ENCODE peak calls at places on chromosomes 7 and 10, in four cellular contexts. P, V, W and R are unnamed samples.

GRCh38 chr10:125294109-125294508 is 133.7 kb upstream of the CTBP2 start:
- DNase-seq in P (no peak), W (no peak), V (no peak), R (no peak)

GRCh38 chr10:77680811-77681210 is 43.2 kb upstream of the KCNMA1 start:
- DNase-seq in V (no peak), P (no peak), W (no peak), R (no peak)

GRCh38 chr7:130358471-130358870 is 13.9 kb downstream of the CPA5 start:
- DNase-seq in V (no peak), P (no peak), W (no peak), R (no peak)

GRCh38 chr7:41916450-41916927 is 213.6 kb upstream of the INHBA start:
- DNase-seq in P (no peak), V (no peak), W (no peak), R (no peak)

GRCh38 chr7:149285581-149285975 is 23.6 kb downstream of the ZNF783 start:
- DNase-seq in P (no peak), V (no peak), W (peak), R (no peak)

GRCh38 chr7:47322731-47323130 is 259.2 kb downstream of the TNS3 start:
- DNase-seq in W (no peak), V (no peak), P (no peak), R (no peak)

GRCh38 chr7:101702362-101702850 is 73.3 kb upstream of the MYL10 start:
- DNase-seq in W (peak), V (no peak), P (peak), R (no peak)

GRCh38 chr7:105690286-105690915 is 109.1 kb upstream of the EFCAB10 start:
- DNase-seq in V (no peak), P (peak), W (peak), R (no peak)

GRCh38 chr7:111098926-111099250 is 8.0 kb downstream of the LRRN3 start:
- DNase-seq in V (no peak), P (no peak), W (no peak), R (no peak)

GRCh38 chr7:157874870-157875229 is 538.0 kb downstream of the DNAJB6 start:
- DNase-seq in W (no peak), P (no peak), V (no peak), R (no peak)

GRCh38 chr10:683448-684071 is 5.9 kb downstream of the DIP2C start:
- DNase-seq in V (no peak), P (no peak), W (no peak), R (no peak)

GRCh38 chr7:101205901-101206664 is 5.2 kb upstream of the MOGAT3 start:
- DNase-seq in W (no peak), V (no peak), P (no peak), R (no peak)

GRCh38 chr10:3018247-3018646 is 49.1 kb upstream of the PFKP start:
- DNase-seq in W (no peak), P (no peak), V (no peak), R (no peak)

GRCh38 chr10:122515588-122516231 is 44.8 kb upstream of the DMBT1 start:
- DNase-seq in V (no peak), W (no peak), P (no peak), R (no peak)

DNA sequence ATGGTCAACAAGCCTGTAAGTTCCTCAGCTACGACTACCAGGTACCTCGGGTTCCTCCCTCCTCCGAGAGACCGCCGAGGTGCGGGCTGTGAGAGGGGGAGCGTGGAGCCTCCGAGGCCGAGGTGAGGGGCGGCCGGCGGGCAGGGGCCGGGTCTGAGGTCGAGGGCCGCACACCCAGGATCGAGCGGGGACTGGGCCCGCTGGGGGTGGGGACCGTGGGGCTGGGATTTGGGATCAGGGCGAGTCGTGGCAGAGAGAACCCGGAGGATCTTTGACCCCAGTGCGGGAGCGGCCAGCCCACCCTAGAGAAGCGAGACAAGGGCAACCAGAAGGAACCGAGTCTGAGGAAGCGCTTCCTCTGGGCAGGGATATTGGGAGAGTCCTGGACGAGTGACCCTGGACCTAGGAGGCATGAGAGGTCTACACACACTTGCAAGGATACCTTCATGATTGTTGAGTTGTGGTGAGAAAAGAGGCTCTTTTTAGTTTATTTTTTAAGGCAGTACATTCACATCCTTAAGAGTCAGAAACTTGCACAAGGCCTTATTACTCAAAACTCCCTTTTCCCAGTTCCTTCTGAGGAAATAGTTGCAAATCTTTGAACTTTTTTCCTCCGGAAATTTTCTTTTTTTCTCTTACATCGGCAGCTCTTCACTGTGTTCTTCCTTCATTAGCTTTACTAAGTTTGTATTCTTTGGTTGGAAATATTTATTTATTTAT is 390 bp downstream of the ZNF487 start:
- DNase-seq in V (no peak), P (no peak), W (no peak), R (peak)
- H3K9ac ChIP-seq in V (peak), P (peak), W (peak), R (peak)

DNA sequence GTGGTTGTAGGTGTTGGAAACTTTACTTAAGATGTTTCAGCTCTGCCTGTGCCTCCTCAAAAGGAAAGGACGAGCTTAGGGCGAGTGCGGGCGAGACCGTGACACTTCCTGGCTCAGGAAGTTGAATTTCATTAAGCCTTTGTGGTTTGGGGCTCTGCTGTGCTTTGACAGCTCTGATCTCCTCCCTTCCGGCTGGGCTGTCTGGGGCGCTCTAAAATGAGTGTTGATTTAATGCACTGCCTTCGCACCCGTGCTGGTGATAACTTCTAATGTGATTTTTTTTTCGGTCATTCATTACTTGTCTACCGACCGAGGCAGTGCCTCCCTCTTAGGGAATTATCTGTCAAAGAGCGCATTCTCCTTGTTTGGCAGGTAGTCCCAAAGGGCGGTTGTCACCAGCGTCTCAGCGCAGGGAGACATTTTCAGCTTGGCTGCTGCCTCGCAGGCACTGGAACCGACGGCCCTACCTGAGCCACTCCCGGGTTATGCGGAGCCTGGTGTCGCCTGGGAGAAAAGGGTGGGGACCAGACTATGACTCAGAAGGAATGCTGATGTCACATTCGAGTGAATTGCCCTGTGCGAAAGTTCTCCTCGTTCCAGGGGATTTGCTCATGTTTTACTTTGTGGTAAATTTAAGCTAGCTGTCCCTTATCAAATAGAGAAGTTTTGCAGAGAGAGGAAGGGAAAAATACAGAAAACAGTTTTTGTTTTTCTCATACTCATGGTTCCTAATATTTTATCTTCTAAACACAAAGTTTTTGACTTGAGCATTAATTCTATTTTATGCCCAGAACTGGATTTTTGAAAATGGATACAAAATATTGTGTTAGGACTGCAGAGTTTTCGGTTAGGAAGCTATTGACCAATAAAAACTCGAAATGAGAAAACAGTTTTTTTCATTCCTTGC is 920 bp downstream of the TES start:
- DNase-seq in W (peak), P (peak), V (peak), R (peak)
- H4K8ac ChIP-seq in W (no peak), P (no peak), V (no peak), R (no peak)

GRCh38 chr10:43667736-43668371 is 19.2 kb upstream of the ZNF32 start:
- DNase-seq in V (no peak), W (no peak), P (no peak), R (no peak)
- H3K4me2 ChIP-seq in V (peak), W (no peak), P (no peak), R (no peak)

GRCh38 chr7:5495581-5496375 is 72.1 kb upstream of the TNRC18 start:
- DNase-seq in V (no peak), P (no peak), W (no peak), R (no peak)
- H3K9ac ChIP-seq in V (no peak), P (no peak), W (no peak), R (no peak)